ENCODE peak calls at places on chromosomes 16 and 17, in nine cellular contexts. L, D, I, E, W, S, O, P and Q are unnamed samples.

GRCh38 chr17:14089179-14089578 is 19.9 kb downstream of the COX10 start:
- DNase-seq in E (no peak), S (no peak), L (no peak), P (no peak), D (no peak), I (no peak), W (no peak), O (no peak), Q (no peak)

GRCh38 chr16:4407543-4408322 is 8.7 kb downstream of the CORO7 start:
- DNase-seq in I (no peak), O (peak; percentile 13), W (peak; percentile 84), L (no peak), S (no peak), D (no peak), E (no peak), P (peak; percentile 43), Q (no peak)

GRCh38 chr17:40326014-40326831 is 17.2 kb downstream of the RARA start:
- DNase-seq in E (no peak), P (no peak), L (no peak), S (peak; percentile 89), O (peak; percentile 75), I (peak; percentile 60), D (no peak), W (no peak), Q (no peak)

GRCh38 chr16:29922986-29923501 is 3.0 kb downstream of the KCTD13 start:
- DNase-seq in I (no peak), S (no peak), D (no peak), L (no peak), O (no peak), P (no peak), E (no peak), W (no peak), Q (no peak)

GRCh38 chr17:41657164-41657754 is 31.4 kb upstream of the EIF1 start:
- DNase-seq in P (no peak), W (no peak), O (no peak), S (no peak), D (no peak), I (no peak), L (no peak), E (no peak), Q (no peak)

GRCh38 chr16:14600164-14600563 is 29.9 kb downstream of the PARN start:
- DNase-seq in P (peak; percentile 18), L (peak; percentile 24), O (peak; percentile 13), W (peak; percentile 54), E (no peak), I (no peak), D (peak; percentile 34), S (peak; percentile 34), Q (no peak)

GRCh38 chr17:47265983-47266541 is 12.4 kb downstream of the ITGB3 start:
- DNase-seq in D (no peak), O (no peak), L (peak; percentile 40), S (no peak), E (peak; percentile 48), P (peak; percentile 56), I (no peak), W (peak; percentile 88), Q (no peak)

GRCh38 chr17:56966277-56966676 is 5.4 kb upstream of the COIL start:
- DNase-seq in I (no peak), L (no peak), W (no peak), S (no peak), O (no peak), E (no peak), D (peak; percentile 45), P (no peak), Q (no peak)

GRCh38 chr16:70692481-70693203 is 6.8 kb upstream of the MTSS2 start:
- DNase-seq in P (no peak), I (no peak), E (no peak), S (no peak), W (no peak), D (no peak), L (no peak), O (no peak), Q (no peak)

GRCh38 chr17:16358394-16358793 is 5.1 kb upstream of the CENPV start:
- DNase-seq in E (no peak), P (no peak), S (no peak), L (no peak), D (no peak), O (no peak), I (no peak), W (no peak), Q (no peak)

GRCh38 chr16:74740795-74741304 is 33.8 kb downstream of the FA2H start:
- DNase-seq in E (no peak), W (no peak), S (no peak), L (no peak), I (no peak), D (no peak), O (no peak), P (no peak), Q (no peak)

GRCh38 chr16:66668777-66669444 is 27.6 kb downstream of the CMTM4 start:
- DNase-seq in D (no peak), E (no peak), O (no peak), W (no peak), S (no peak), L (no peak), I (no peak), P (peak; percentile 64), Q (no peak)

GRCh38 chr17:15469260-15469659 is 1.8 kb upstream of the CDRT4 start:
- DNase-seq in L (no peak), I (no peak), P (no peak), E (peak; percentile 88), O (no peak), S (no peak), D (no peak), W (no peak), Q (no peak)

GRCh38 chr17:68993112-68993511 is 37.9 kb upstream of the ABCA8 start:
- DNase-seq in W (peak; percentile 52), P (no peak), O (no peak), E (peak; percentile 1), S (no peak), L (peak; percentile 11), D (no peak), I (no peak), Q (no peak)

GRCh38 chr17:6560496-6560895 is 4.1 kb upstream of the PITPNM3 start:
- DNase-seq in E (no peak), S (no peak), W (no peak), L (no peak), I (no peak), P (no peak), O (no peak), D (no peak), Q (no peak)

GRCh38 chr16:57372372-57373116 is at the start of gene CX3CL1:
- DNase-seq in I (no peak), S (no peak), L (peak; percentile 88), D (peak; percentile 93), P (no peak), O (no peak), W (peak; percentile 40), E (peak; percentile 68), Q (peak; percentile 24)

GRCh38 chr16:89256651-89257254 is 39.2 kb downstream of the ZNF778 start:
- DNase-seq in D (peak; percentile 58), S (no peak), L (peak; percentile 60), E (no peak), I (peak; percentile 81), W (peak; percentile 80), P (peak; percentile 53), O (peak; percentile 79), Q (no peak)

GRCh38 chr17:50853015-50853615 is 13.0 kb downstream of the TOB1 start:
- DNase-seq in P (no peak), L (no peak), O (no peak), S (no peak), D (no peak), I (no peak), E (no peak), W (no peak), Q (no peak)

GRCh38 chr17:58823051-58823525 is 67.4 kb downstream of the PPM1E start:
- DNase-seq in O (no peak), E (no peak), S (no peak), L (no peak), I (no peak), W (no peak), P (no peak), D (no peak), Q (no peak)

GRCh38 chr17:40099627-40100418 is 566 bp downstream of the NR1D1 start:
- DNase-seq in I (no peak), W (peak; percentile 54), L (no peak), P (peak; percentile 26), S (no peak), D (no peak), O (no peak), E (no peak), Q (no peak)

GRCh38 chr17:57636985-57637667 is 108.0 kb downstream of the CCDC182 start:
- DNase-seq in E (no peak), P (peak; percentile 66), S (peak; percentile 40), O (no peak), D (no peak), W (peak; percentile 79), I (no peak), L (no peak), Q (no peak)

GRCh38 chr16:50293994-50294855 is 27.9 kb downstream of the ADCY7 start:
- DNase-seq in I (no peak), W (no peak), P (no peak), D (no peak), E (no peak), O (no peak), S (no peak), L (no peak), Q (no peak)

GRCh38 chr16:83842755-83843507 is 35.2 kb downstream of the HSBP1 start:
- DNase-seq in D (peak; percentile 24), E (no peak), W (no peak), I (no peak), S (no peak), O (no peak), P (no peak), L (no peak), Q (no peak)

GRCh38 chr16:86011532-86011931 is 112.6 kb downstream of the IRF8 start:
- DNase-seq in P (no peak), L (no peak), E (no peak), D (no peak), W (no peak), I (no peak), S (peak; percentile 78), O (no peak), Q (no peak)

GRCh38 chr16:85536073-85536410 is 77.1 kb upstream of the GSE1 start:
- DNase-seq in E (no peak), W (no peak), P (no peak), O (no peak), L (no peak), I (no peak), D (no peak), S (no peak), Q (no peak)

GRCh38 chr17:72788950-72789585 is 303.4 kb downstream of the SLC39A11 start:
- DNase-seq in S (no peak), I (no peak), W (peak; percentile 54), O (no peak), L (no peak), P (peak; percentile 3), D (no peak), E (no peak), Q (no peak)

GRCh38 chr16:66045626-66046025 is 320.9 kb upstream of the CDH5 start:
- DNase-seq in E (no peak), O (no peak), L (no peak), S (no peak), W (no peak), P (no peak), D (no peak), I (no peak), Q (no peak)

GRCh38 chr16:10756574-10756973 is 12.9 kb downstream of the NUBP1 start:
- DNase-seq in L (no peak), P (no peak), E (peak; percentile 34), W (no peak), I (no peak), O (no peak), S (no peak), D (no peak), Q (no peak)

GRCh38 chr16:13134843-13135242 is 233.4 kb downstream of the SHISA9 start:
- DNase-seq in W (no peak), P (no peak), I (no peak), D (no peak), O (no peak), E (no peak), L (no peak), S (no peak), Q (no peak)

GRCh38 chr17:304461-304860 is 48.1 kb downstream of the RPH3AL start:
- DNase-seq in E (no peak), O (no peak), S (no peak), P (no peak), I (no peak), D (peak; percentile 71), W (no peak), L (peak; percentile 28), Q (no peak)

GRCh38 chr17:56992364-56992763 is 14.4 kb downstream of the SCPEP1 start:
- DNase-seq in D (no peak), E (no peak), W (no peak), P (no peak), L (no peak), O (no peak), I (no peak), S (no peak), Q (no peak)